ENCODE peak calls at places on chromosome 19, in four cellular contexts. One of them, this sample, is unnamed. For H3K4me1 and H3K36me3, the result is how much of the 10 kb centered on the place peaks cover.

GRCh38 chr19:54074851-54075250 is 6.3 kb downstream of the TARM1 start:
- DNase-seq in heart left ventricle: no peak
- DNase-seq in heart right ventricle: no peak
- DNase-seq in cardiac muscle cell: no peak
- DNase-seq in this sample: no peak

GRCh38 chr19:1063030-1063908 is 3.7 kb upstream of the ARHGAP45 start:
- DNase-seq in heart left ventricle: no peak
- DNase-seq in heart right ventricle: no peak
- DNase-seq in cardiac muscle cell: no peak
- DNase-seq in this sample: peak

GRCh38 chr19:42560731-42561130 is 32.5 kb upstream of the CEACAM1 start:
- DNase-seq in heart left ventricle: no peak
- DNase-seq in heart right ventricle: no peak
- DNase-seq in cardiac muscle cell: no peak
- DNase-seq in this sample: no peak

GRCh38 chr19:36225219-36225892 is 10.4 kb downstream of the ZNF146 start:
- DNase-seq in heart left ventricle: no peak
- DNase-seq in heart right ventricle: no peak
- DNase-seq in cardiac muscle cell: peak
- DNase-seq in this sample: no peak

GRCh38 chr19:51148571-51148970 is 6.5 kb downstream of the SIGLEC7 start:
- DNase-seq in heart left ventricle: no peak
- DNase-seq in heart right ventricle: no peak
- DNase-seq in cardiac muscle cell: no peak
- DNase-seq in this sample: no peak

GRCh38 chr19:2084993-2085720 is 11.0 kb downstream of the MOB3A start:
- DNase-seq in heart left ventricle: peak
- DNase-seq in heart right ventricle: peak
- DNase-seq in cardiac muscle cell: peak
- DNase-seq in this sample: peak

GRCh38 chr19:2309734-2310362 is 1.9 kb upstream of the LINGO3 start:
- DNase-seq in heart left ventricle: no peak
- DNase-seq in heart right ventricle: no peak
- DNase-seq in cardiac muscle cell: peak
- DNase-seq in this sample: no peak

GRCh38 chr19:623175-623916 is 10.0 kb downstream of the POLRMT start:
- DNase-seq in heart left ventricle: no peak
- DNase-seq in heart right ventricle: no peak
- DNase-seq in cardiac muscle cell: no peak
- DNase-seq in this sample: no peak

GRCh38 chr19:5078666-5079409 is 109.9 kb downstream of the KDM4B start:
- DNase-seq in heart left ventricle: peak
- DNase-seq in heart right ventricle: peak
- DNase-seq in cardiac muscle cell: no peak
- DNase-seq in this sample: no peak
- H3K4me1 ChIP-seq in heart left ventricle: under half
- H3K4me1 ChIP-seq in heart right ventricle: under half
- H3K4me1 ChIP-seq in cardiac muscle cell: under half
- H3K4me1 ChIP-seq in this sample: under half

GRCh38 chr19:45900661-45901431 is 1.6 kb downstream of the MYPOP start:
- DNase-seq in heart left ventricle: no peak
- DNase-seq in heart right ventricle: no peak
- DNase-seq in cardiac muscle cell: no peak
- DNase-seq in this sample: no peak

GRCh38 chr19:45899253-45899652 is 3.2 kb downstream of the MYPOP start:
- DNase-seq in heart left ventricle: no peak
- DNase-seq in heart right ventricle: no peak
- DNase-seq in cardiac muscle cell: no peak
- DNase-seq in this sample: no peak

GRCh38 chr19:45895519-45895972 is 6.9 kb downstream of the MYPOP start:
- DNase-seq in heart left ventricle: no peak
- DNase-seq in heart right ventricle: no peak
- DNase-seq in cardiac muscle cell: no peak
- DNase-seq in this sample: no peak

GRCh38 chr19:45899919-45900589 is 2.4 kb downstream of the MYPOP start:
- DNase-seq in heart left ventricle: no peak
- DNase-seq in heart right ventricle: no peak
- DNase-seq in cardiac muscle cell: no peak
- DNase-seq in this sample: no peak

DNA sequence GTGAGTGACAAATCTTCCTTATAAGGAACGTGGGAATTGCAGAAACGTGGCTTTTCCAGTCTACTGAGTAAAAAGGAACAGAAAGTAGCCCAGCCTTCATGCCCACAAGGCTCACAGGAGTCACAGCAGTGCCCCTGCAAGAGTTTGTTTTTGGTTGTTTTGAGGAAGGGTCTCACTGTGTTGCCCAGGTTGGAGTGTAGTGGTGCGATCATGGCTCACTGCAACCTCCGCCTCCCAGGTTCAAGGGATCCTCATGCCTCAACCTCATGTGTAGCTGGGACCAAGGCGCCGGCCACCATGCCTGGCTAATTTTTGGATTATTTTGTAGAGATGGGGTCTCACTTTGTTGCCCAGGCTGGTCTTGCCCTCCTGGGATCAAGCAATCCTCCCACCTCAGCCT is 5.0 kb downstream of the MYPOP start:
- DNase-seq in heart left ventricle: no peak
- DNase-seq in heart right ventricle: no peak
- DNase-seq in cardiac muscle cell: no peak
- DNase-seq in this sample: no peak
- H3K4me3 ChIP-seq in heart left ventricle: no peak
- H3K4me3 ChIP-seq in heart right ventricle: no peak
- H3K4me3 ChIP-seq in cardiac muscle cell: no peak
- H3K4me3 ChIP-seq in this sample: no peak

GRCh38 chr19:45826934-45827333 is 11.8 kb upstream of the RSPH6A start:
- DNase-seq in heart left ventricle: no peak
- DNase-seq in heart right ventricle: no peak
- DNase-seq in cardiac muscle cell: no peak
- DNase-seq in this sample: no peak

GRCh38 chr19:45827459-45828093 is 12.5 kb upstream of the RSPH6A start:
- DNase-seq in heart left ventricle: no peak
- DNase-seq in heart right ventricle: no peak
- DNase-seq in cardiac muscle cell: no peak
- DNase-seq in this sample: peak

GRCh38 chr19:45824531-45825262 is 9.6 kb upstream of the RSPH6A start:
- DNase-seq in heart left ventricle: peak
- DNase-seq in heart right ventricle: no peak
- DNase-seq in cardiac muscle cell: no peak
- DNase-seq in this sample: peak

GRCh38 chr19:45825263-45825605 is 10.1 kb upstream of the RSPH6A start:
- DNase-seq in heart left ventricle: no peak
- DNase-seq in heart right ventricle: no peak
- DNase-seq in cardiac muscle cell: no peak
- DNase-seq in this sample: peak

GRCh38 chr19:45825917-45826893 is 11.1 kb upstream of the RSPH6A start:
- DNase-seq in heart left ventricle: no peak
- DNase-seq in heart right ventricle: no peak
- DNase-seq in cardiac muscle cell: no peak
- DNase-seq in this sample: no peak
- H3K36me3 ChIP-seq in heart left ventricle: half or more
- H3K36me3 ChIP-seq in heart right ventricle: half or more
- H3K36me3 ChIP-seq in cardiac muscle cell: under half
- H3K36me3 ChIP-seq in this sample: under half

GRCh38 chr19:39425744-39426143 is 10.0 kb downstream of the RPS16 start:
- DNase-seq in heart left ventricle: no peak
- DNase-seq in heart right ventricle: no peak
- DNase-seq in cardiac muscle cell: no peak
- DNase-seq in this sample: no peak

GRCh38 chr19:39427707-39428106 is 8.0 kb downstream of the RPS16 start:
- DNase-seq in heart left ventricle: no peak
- DNase-seq in heart right ventricle: no peak
- DNase-seq in cardiac muscle cell: no peak
- DNase-seq in this sample: no peak

GRCh38 chr19:39426170-39426569 is 9.6 kb downstream of the RPS16 start:
- DNase-seq in heart left ventricle: no peak
- DNase-seq in heart right ventricle: no peak
- DNase-seq in cardiac muscle cell: no peak
- DNase-seq in this sample: no peak

GRCh38 chr19:39430675-39431593 is 4.8 kb downstream of the RPS16 start:
- DNase-seq in heart left ventricle: peak
- DNase-seq in heart right ventricle: no peak
- DNase-seq in cardiac muscle cell: peak
- DNase-seq in this sample: no peak

GRCh38 chr19:39428309-39429112 is 7.2 kb downstream of the RPS16 start:
- DNase-seq in heart left ventricle: peak
- DNase-seq in heart right ventricle: peak
- DNase-seq in cardiac muscle cell: peak
- DNase-seq in this sample: peak
- H3K4me1 ChIP-seq in heart left ventricle: under half
- H3K4me1 ChIP-seq in heart right ventricle: under half
- H3K4me1 ChIP-seq in cardiac muscle cell: under half
- H3K4me1 ChIP-seq in this sample: under half

GRCh38 chr19:20444202-20444885 is 121.2 kb downstream of the ZNF737 start:
- DNase-seq in heart left ventricle: no peak
- DNase-seq in heart right ventricle: no peak
- DNase-seq in cardiac muscle cell: no peak
- DNase-seq in this sample: no peak
- H3K4me3 ChIP-seq in heart left ventricle: no peak
- H3K4me3 ChIP-seq in heart right ventricle: no peak
- H3K4me3 ChIP-seq in cardiac muscle cell: no peak
- H3K4me3 ChIP-seq in this sample: no peak

GRCh38 chr19:17580470-17581000 is 25.1 kb downstream of the COLGALT1 start:
- DNase-seq in heart left ventricle: no peak
- DNase-seq in heart right ventricle: no peak
- DNase-seq in cardiac muscle cell: no peak
- DNase-seq in this sample: no peak
- H3K36me3 ChIP-seq in heart left ventricle: half or more
- H3K36me3 ChIP-seq in heart right ventricle: half or more
- H3K36me3 ChIP-seq in cardiac muscle cell: under half
- H3K36me3 ChIP-seq in this sample: half or more

GRCh38 chr19:10891360-10892108 is 20.2 kb downstream of the CARM1 start:
- DNase-seq in heart left ventricle: no peak
- DNase-seq in heart right ventricle: peak
- DNase-seq in cardiac muscle cell: peak
- DNase-seq in this sample: no peak
- H3K4me1 ChIP-seq in heart left ventricle: under half
- H3K4me1 ChIP-seq in heart right ventricle: under half
- H3K4me1 ChIP-seq in cardiac muscle cell: under half
- H3K4me1 ChIP-seq in this sample: half or more

GRCh38 chr19:31070676-31071075 is 278.6 kb downstream of the TSHZ3 start:
- DNase-seq in heart left ventricle: no peak
- DNase-seq in heart right ventricle: no peak
- DNase-seq in cardiac muscle cell: no peak
- DNase-seq in this sample: no peak

GRCh38 chr19:31074751-31075150 is 274.5 kb downstream of the TSHZ3 start:
- DNase-seq in heart left ventricle: no peak
- DNase-seq in heart right ventricle: no peak
- DNase-seq in cardiac muscle cell: no peak
- DNase-seq in this sample: no peak

GRCh38 chr19:31071157-31071855 is 277.9 kb downstream of the TSHZ3 start:
- DNase-seq in heart left ventricle: no peak
- DNase-seq in heart right ventricle: no peak
- DNase-seq in cardiac muscle cell: no peak
- DNase-seq in this sample: no peak

GRCh38 chr19:31070126-31070525 is 279.1 kb downstream of the TSHZ3 start:
- DNase-seq in heart left ventricle: no peak
- DNase-seq in heart right ventricle: no peak
- DNase-seq in cardiac muscle cell: no peak
- DNase-seq in this sample: no peak

DNA sequence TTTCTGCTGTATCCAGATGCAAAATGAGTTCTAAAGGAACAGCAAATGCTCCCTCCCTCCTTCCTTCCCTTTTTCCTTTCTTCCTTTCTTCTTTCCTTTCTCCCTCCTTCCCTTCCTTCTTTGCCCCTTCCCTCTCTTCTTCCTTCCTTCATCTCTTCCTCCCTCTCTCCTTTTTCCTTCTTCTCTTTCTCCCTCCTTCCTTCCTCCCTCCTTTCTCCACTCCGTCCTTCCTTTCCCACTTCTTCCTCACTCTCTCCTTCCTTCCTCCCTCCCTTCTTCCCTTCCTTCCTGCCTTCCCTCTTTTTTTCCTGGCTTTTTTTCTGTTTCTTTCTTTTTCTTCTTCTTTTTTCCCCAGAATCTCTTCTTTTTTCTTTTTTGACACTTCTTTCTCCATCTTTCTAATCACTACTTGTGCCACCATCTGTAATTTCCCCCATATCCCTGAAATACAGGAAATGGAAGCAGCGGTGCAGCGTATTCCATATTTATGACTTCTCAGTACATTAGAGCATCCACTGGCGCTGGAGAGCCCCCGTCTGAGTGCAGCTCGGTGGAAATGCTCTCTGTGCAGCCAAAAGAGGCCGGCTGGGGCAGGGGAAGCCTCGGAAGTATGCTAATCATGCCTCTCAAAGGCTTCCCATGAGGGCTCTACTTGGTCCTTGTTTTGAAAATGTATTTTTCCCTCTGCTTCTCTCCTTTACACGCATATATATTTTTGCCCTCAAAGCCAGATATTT is 275.6 kb downstream of the TSHZ3 start:
- DNase-seq in heart left ventricle: no peak
- DNase-seq in heart right ventricle: no peak
- DNase-seq in cardiac muscle cell: no peak
- DNase-seq in this sample: no peak
- H3K4me3 ChIP-seq in heart left ventricle: no peak
- H3K4me3 ChIP-seq in heart right ventricle: no peak
- H3K4me3 ChIP-seq in cardiac muscle cell: no peak
- H3K4me3 ChIP-seq in this sample: no peak

GRCh38 chr19:49857061-49857833 is 6.3 kb downstream of the PTOV1 start:
- DNase-seq in heart left ventricle: no peak
- DNase-seq in heart right ventricle: no peak
- DNase-seq in cardiac muscle cell: no peak
- DNase-seq in this sample: peak
- H3K36me3 ChIP-seq in heart left ventricle: half or more
- H3K36me3 ChIP-seq in heart right ventricle: half or more
- H3K36me3 ChIP-seq in cardiac muscle cell: half or more
- H3K36me3 ChIP-seq in this sample: under half

GRCh38 chr19:3407556-3408516 is 41.5 kb downstream of the NFIC start:
- DNase-seq in heart left ventricle: peak
- DNase-seq in heart right ventricle: peak
- DNase-seq in cardiac muscle cell: peak
- DNase-seq in this sample: peak
- H3K4me1 ChIP-seq in heart left ventricle: half or more
- H3K4me1 ChIP-seq in heart right ventricle: under half
- H3K4me1 ChIP-seq in cardiac muscle cell: under half
- H3K4me1 ChIP-seq in this sample: under half